ENCODE peak calls at places on chromosomes 4 and X, in eight cellular contexts. B is tibial nerve, V is HepG2, S is uterus, Q is HCT116, J is right lobe of liver, O is adrenal gland, F is esophagus squamous epithelium. P is an unnamed sample. For H3K36me3, the result is how much of the 10 kb centered on the place peaks cover.

GRCh38 chrX:119943185-119943988 is at the start of gene NKAP:
- DNase-seq in Q (peak), O (peak), F (peak), B (peak), J (peak), S (peak), V (peak), P (peak)

GRCh38 chr4:151801547-151802516 is 41.0 kb upstream of the GATB start:
- DNase-seq in J (no peak), V (peak), F (no peak), Q (peak), S (peak), O (peak), B (no peak), P (peak)

GRCh38 chr4:105025263-105026017 is 121.2 kb upstream of the TET2 start:
- DNase-seq in F (no peak), Q (no peak), J (no peak), B (no peak), O (no peak), V (no peak), S (no peak), P (no peak)

GRCh38 chrX:34873500-34874225 is 68.9 kb upstream of the FAM47B start:
- DNase-seq in O (no peak), S (no peak), V (no peak), F (no peak), Q (no peak), B (no peak), J (no peak), P (no peak)

GRCh38 chr4:185167205-185167604 is 24.1 kb downstream of the SLC25A4 start:
- DNase-seq in Q (no peak), B (no peak), O (peak), F (no peak), S (no peak), V (no peak), J (no peak), P (no peak)

GRCh38 chr4:21790437-21791029 is 158.0 kb downstream of the KCNIP4 start:
- DNase-seq in B (no peak), V (no peak), F (no peak), Q (peak), O (no peak), J (no peak), S (no peak), P (no peak)

GRCh38 chrX:11533211-11533651 is 132.5 kb downstream of the ARHGAP6 start:
- DNase-seq in O (no peak), V (peak), B (no peak), S (no peak), Q (peak), J (no peak), F (no peak), P (no peak)

GRCh38 chr4:88792821-88793220 is 95.2 kb upstream of the NAP1L5 start:
- DNase-seq in V (no peak), J (no peak), F (no peak), S (no peak), Q (no peak), O (no peak), B (no peak), P (no peak)

GRCh38 chr4:43251760-43252317 is 359.3 kb downstream of the GRXCR1 start:
- DNase-seq in V (no peak), Q (no peak), S (no peak), J (no peak), F (no peak), B (no peak), O (no peak), P (no peak)

GRCh38 chrX:129058405-129058804 is 464.9 kb downstream of the SMARCA1 start:
- DNase-seq in B (no peak), V (peak), J (no peak), F (no peak), S (no peak), Q (no peak), O (no peak), P (no peak)

GRCh38 chr4:24753519-24753918 is 41.9 kb upstream of the SOD3 start:
- DNase-seq in O (no peak), V (no peak), J (no peak), Q (no peak), B (no peak), S (no peak), F (no peak), P (no peak)

GRCh38 chrX:94662665-94663064 is 988.7 kb downstream of the FAM133A start:
- DNase-seq in J (no peak), V (no peak), S (no peak), F (no peak), B (no peak), O (no peak), Q (no peak), P (no peak)

GRCh38 chr4:173192375-173193162 is 24.0 kb downstream of the GALNT7 start:
- DNase-seq in O (no peak), V (no peak), B (no peak), Q (no peak), F (no peak), J (no peak), S (no peak), P (no peak)

DNA sequence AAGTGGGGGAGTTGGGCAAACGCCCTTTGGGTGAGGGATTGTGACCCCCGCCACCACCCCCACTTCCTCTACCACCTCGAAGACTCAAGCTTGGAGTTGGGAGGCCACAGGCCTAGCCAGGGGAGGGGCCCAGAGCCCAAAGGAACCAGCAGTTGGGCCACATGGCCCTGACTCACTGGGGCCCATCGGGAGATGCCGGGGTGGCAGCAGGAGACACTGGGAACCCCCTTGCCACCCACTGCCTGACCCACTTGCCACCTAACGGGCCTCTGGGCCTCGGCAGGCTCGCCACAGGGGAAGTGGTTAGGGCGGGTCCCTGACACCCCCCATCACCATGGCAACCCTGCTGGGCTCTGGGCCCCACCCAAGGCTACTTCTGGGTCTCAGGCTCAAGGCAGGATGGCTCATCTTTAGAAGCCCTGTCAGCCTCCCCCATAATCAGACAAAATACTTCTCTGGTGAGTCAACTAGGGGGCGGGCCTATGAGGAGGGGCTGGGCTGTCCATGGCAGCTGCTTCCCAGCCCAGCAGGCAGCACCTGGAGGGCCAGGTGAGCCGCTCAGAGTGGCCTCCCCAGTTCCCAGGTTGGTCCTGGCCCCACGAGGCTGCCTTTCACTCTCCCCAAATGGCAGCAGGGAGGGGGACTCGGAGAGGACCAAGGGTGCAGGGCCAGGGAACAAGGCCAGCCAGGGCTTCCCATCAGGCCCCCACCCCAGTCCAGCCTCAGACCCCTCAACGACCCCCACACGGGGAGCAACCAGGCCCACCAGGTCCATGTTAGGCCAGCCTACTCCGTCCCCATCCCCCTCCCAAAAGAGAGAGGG is 5.6 kb downstream of the FLNA start:
- DNase-seq in S (peak), F (peak), B (peak), V (peak), J (no peak), Q (peak), O (peak), P (peak)
- TF ChIP-seq POLR2A in S (no peak), F (peak), B (no peak), V (no peak), J (no peak), Q (no peak), O (no peak), P (no peak)

DNA sequence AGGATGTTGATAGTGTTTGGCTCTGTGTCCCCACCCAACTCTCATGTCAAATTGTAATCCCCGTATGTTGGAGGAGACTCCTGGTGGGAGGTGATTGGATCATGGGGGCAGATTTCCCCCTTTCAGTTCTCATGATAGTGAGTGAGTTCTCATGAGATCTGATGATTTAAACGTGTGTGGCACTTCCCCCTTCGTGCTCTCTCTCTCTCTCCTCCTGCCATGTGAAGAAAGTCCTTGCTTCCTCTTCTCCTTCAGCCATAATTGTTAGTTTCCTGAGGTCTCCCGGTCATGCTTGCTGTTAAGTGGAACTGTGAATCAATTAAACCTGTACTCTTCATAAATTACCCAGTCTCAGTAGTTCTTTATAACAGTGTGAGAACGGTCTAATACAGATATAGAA is 166.1 kb upstream of the NUDT6 start:
- DNase-seq in V (no peak), B (no peak), O (no peak), S (no peak), F (no peak), J (no peak), Q (no peak), P (no peak)
- H3K36me3 ChIP-seq in V (under half), B (under half), O (under half), S (under half), F (under half), J (under half), Q (under half), P (under half)

DNA sequence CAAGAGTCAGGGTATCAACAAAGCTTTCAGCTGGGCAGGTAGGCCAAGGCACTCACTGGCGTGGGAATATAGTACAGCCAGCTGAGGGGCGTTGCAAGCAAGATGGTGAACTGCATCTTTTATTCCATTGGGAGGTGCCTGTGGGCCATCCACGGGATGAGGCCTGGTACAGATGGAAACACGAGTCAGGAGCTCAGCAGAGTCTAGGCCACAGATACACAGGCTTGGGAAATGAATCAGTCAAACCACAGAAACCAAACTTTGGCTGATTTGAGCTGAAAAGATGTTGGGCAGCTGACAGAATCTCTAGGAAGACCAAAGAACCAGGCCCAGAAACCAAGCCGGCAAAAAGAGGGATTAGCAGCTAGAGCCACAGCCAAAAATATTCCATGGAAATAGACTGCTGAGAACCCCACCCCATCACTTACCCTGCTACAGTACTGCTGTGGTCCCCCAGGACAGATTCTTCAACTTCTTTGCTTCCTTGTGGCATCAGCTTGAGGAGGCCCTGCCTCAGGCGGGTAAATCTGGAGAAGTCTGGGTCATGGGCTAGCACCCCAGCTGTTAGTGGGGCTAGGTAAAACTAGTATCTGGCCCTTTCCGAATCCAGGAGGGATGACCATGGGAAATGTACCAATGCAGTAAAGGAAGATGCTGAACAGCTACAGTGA is 75.4 kb downstream of the TMEM131L start:
- DNase-seq in S (no peak), J (no peak), V (no peak), Q (no peak), O (no peak), B (no peak), F (no peak), P (no peak)
- TF ChIP-seq CTCF in S (no peak), J (no peak), V (no peak), Q (no peak), O (no peak), B (no peak), F (no peak), P (no peak)

DNA sequence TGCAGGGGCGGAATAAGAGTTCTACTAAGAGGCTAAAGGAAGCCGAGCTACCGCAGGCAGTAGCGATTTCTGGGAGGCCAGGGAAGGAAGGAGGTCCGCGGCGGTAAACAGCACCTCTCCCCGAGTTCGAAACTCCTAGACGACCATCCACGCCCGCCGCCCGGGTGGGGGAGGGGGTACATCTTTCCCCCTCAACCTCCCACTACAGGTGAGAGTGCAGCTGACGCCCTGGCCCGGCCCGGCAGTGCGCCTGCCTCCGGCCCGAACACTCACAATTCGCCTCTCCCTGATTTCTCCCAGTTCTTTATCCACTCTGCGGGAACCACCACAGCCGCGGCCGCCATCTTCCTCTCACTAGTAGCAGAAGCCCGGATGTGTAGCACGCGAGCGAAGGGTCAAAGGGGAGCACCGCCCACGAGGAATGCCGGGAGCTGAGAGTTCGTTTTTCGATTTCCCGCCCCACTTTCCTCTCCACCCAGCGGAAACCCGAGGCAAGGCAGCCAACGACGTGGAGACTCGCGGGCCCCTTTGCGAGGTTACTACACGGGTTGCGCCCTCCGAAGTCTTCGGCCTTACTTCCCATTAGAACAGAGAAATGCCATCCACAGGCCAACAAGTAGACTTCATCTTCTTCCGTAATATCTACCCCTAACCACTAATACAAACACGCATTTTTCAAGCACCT is at the start of gene THOC2:
- DNase-seq in F (peak), V (peak), Q (peak), S (peak), J (peak), O (peak), B (peak), P (peak)
- TF ChIP-seq POLR2A in F (peak), V (peak), Q (peak), S (peak), J (peak), O (no peak), B (peak), P (no peak)

GRCh38 chr4:41647368-41647767 is 101.2 kb downstream of the PHOX2B start:
- DNase-seq in B (no peak), S (no peak), V (no peak), Q (no peak), O (no peak), J (no peak), F (no peak), P (no peak)
- H3K36me3 ChIP-seq in B (under half), S (under half), V (under half), Q (under half), O (under half), J (under half), F (under half), P (under half)

DNA sequence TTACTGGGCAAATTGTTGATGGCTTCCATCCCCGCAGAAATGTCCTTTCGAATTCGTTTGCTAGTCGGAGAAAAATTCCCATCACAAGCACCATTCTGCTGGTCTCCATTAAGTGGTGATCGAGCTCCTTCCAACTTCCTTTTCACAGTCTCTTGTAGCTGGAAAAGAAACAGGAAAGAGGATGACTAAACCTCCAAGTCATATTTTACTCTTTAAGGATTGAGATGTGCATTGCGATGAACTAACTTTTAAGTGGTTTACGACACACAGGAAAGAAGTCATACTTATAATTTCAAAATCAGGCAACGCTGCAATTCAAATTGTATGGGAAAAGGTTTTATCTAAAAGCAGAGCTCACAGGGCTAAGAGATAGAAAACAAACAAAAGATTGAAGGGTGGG is 225.2 kb downstream of the MGST2 start:
- DNase-seq in Q (no peak), S (no peak), O (no peak), J (no peak), B (no peak), F (no peak), V (no peak), P (no peak)
- TF ChIP-seq CTCF in Q (no peak), S (no peak), O (no peak), J (no peak), B (no peak), F (no peak), V (no peak), P (no peak)

GRCh38 chrX:49155900-49156837 is 6.4 kb upstream of the MAGIX start:
- DNase-seq in Q (peak), B (peak), O (peak), F (peak), J (peak), V (no peak), S (peak), P (peak)
- TF ChIP-seq POLR2A in Q (no peak), B (no peak), O (peak), F (peak), J (peak), V (no peak), S (peak), P (no peak)

GRCh38 chr4:139691-140090 is 15.4 kb downstream of the ZNF718 start:
- DNase-seq in S (no peak), Q (no peak), F (no peak), B (no peak), V (no peak), O (no peak), J (no peak), P (no peak)
- H3K36me3 ChIP-seq in S (under half), Q (under half), F (half or more), B (under half), V (under half), O (under half), J (under half), P (half or more)

DNA sequence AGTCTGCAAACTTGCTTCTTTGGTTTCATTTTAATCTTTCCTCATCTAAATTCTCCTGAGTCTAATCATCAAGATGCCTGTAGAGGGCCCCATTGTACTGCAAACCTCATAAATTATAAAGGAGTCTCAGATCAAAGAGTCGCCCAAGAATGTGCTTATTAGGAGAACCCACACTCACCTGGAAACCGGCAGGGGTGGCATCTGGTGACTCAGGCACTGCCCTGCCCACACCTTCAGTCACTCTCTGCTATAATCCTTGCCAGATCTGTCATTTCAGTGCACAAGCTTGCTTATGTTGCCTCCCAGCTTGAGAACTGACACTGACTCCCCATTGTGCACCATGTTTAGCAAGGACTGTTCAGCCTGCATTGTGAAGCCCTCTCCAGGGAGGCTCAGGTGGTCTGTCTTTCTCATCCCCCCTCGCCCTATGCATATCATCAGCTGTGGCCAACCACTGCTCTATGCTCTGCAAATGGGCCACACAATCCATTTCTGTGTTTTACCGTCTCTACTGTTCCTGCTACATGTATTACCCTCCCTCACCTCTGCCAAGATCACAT is 12.4 kb downstream of the EPGN start:
- DNase-seq in O (peak), Q (peak), J (no peak), F (no peak), B (no peak), V (peak), S (no peak), P (peak)
- TF ChIP-seq CTCF in O (peak), Q (peak), J (no peak), F (peak), B (no peak), V (peak), S (no peak), P (peak)

P was measured in stomach.